ENCODE peak calls at places on chromosomes 16 and 17, in five cellular contexts. One of them, this sample, is unnamed.

GRCh38 chr17:27578718-27579085 is 52.3 kb upstream of the LGALS9 start:
- DNase-seq in dorsolateral prefrontal cortex: no peak
- DNase-seq in NCI-H1417: no peak
- DNase-seq in activated CD8-positive, alpha-beta T cell treated with anti-CD3 and anti-CD28 coated beads for 36 hours: peak; percentile 92
- DNase-seq in AG09319: no peak
- DNase-seq in this sample: no peak

GRCh38 chr17:28416703-28417311 is 10.8 kb upstream of the SLC46A1 start:
- DNase-seq in dorsolateral prefrontal cortex: no peak
- DNase-seq in NCI-H1417: peak; percentile 47
- DNase-seq in activated CD8-positive, alpha-beta T cell treated with anti-CD3 and anti-CD28 coated beads for 36 hours: peak; percentile 72
- DNase-seq in AG09319: no peak
- DNase-seq in this sample: peak; percentile 46

GRCh38 chr17:40932608-40933007 is 4.8 kb downstream of the KRT23 start:
- DNase-seq in dorsolateral prefrontal cortex: no peak
- DNase-seq in NCI-H1417: no peak
- DNase-seq in activated CD8-positive, alpha-beta T cell treated with anti-CD3 and anti-CD28 coated beads for 36 hours: no peak
- DNase-seq in AG09319: no peak
- DNase-seq in this sample: no peak

GRCh38 chr16:86428729-86429472 is 81.4 kb upstream of the FOXF1 start:
- DNase-seq in dorsolateral prefrontal cortex: no peak
- DNase-seq in NCI-H1417: no peak
- DNase-seq in activated CD8-positive, alpha-beta T cell treated with anti-CD3 and anti-CD28 coated beads for 36 hours: no peak
- DNase-seq in AG09319: no peak
- DNase-seq in this sample: no peak

GRCh38 chr17:29124931-29125270 is 55.3 kb downstream of the MYO18A start:
- DNase-seq in dorsolateral prefrontal cortex: no peak
- DNase-seq in NCI-H1417: no peak
- DNase-seq in activated CD8-positive, alpha-beta T cell treated with anti-CD3 and anti-CD28 coated beads for 36 hours: no peak
- DNase-seq in AG09319: no peak
- DNase-seq in this sample: no peak

GRCh38 chr16:9846362-9847099 is 335.7 kb downstream of the GRIN2A start:
- DNase-seq in dorsolateral prefrontal cortex: no peak
- DNase-seq in NCI-H1417: no peak
- DNase-seq in activated CD8-positive, alpha-beta T cell treated with anti-CD3 and anti-CD28 coated beads for 36 hours: no peak
- DNase-seq in AG09319: no peak
- DNase-seq in this sample: no peak

GRCh38 chr17:45311762-45312476 is 4.9 kb downstream of the MAP3K14 start:
- DNase-seq in dorsolateral prefrontal cortex: no peak
- DNase-seq in NCI-H1417: no peak
- DNase-seq in activated CD8-positive, alpha-beta T cell treated with anti-CD3 and anti-CD28 coated beads for 36 hours: peak; percentile 96
- DNase-seq in AG09319: no peak
- DNase-seq in this sample: peak; percentile 52

GRCh38 chr16:88790312-88791150 is 5.5 kb upstream of the PIEZO1 start:
- DNase-seq in dorsolateral prefrontal cortex: no peak
- DNase-seq in NCI-H1417: peak; percentile 37
- DNase-seq in activated CD8-positive, alpha-beta T cell treated with anti-CD3 and anti-CD28 coated beads for 36 hours: peak; percentile 84
- DNase-seq in AG09319: no peak
- DNase-seq in this sample: no peak

GRCh38 chr16:50245417-50246298 is 20.7 kb upstream of the ADCY7 start:
- DNase-seq in dorsolateral prefrontal cortex: no peak
- DNase-seq in NCI-H1417: peak; percentile 21
- DNase-seq in activated CD8-positive, alpha-beta T cell treated with anti-CD3 and anti-CD28 coated beads for 36 hours: peak; percentile 92
- DNase-seq in AG09319: no peak
- DNase-seq in this sample: peak; percentile 46

GRCh38 chr17:33520404-33521032 is 227.4 kb upstream of the ASIC2 start:
- DNase-seq in dorsolateral prefrontal cortex: no peak
- DNase-seq in NCI-H1417: peak; percentile 3
- DNase-seq in activated CD8-positive, alpha-beta T cell treated with anti-CD3 and anti-CD28 coated beads for 36 hours: peak; percentile 71
- DNase-seq in AG09319: no peak
- DNase-seq in this sample: no peak

GRCh38 chr17:51802544-51802943 is 356.0 kb downstream of the CA10 start:
- DNase-seq in dorsolateral prefrontal cortex: no peak
- DNase-seq in NCI-H1417: no peak
- DNase-seq in activated CD8-positive, alpha-beta T cell treated with anti-CD3 and anti-CD28 coated beads for 36 hours: no peak
- DNase-seq in AG09319: no peak
- DNase-seq in this sample: no peak

GRCh38 chr16:85253127-85253941 is 141.1 kb upstream of the CIBAR2 start:
- DNase-seq in dorsolateral prefrontal cortex: no peak
- DNase-seq in NCI-H1417: no peak
- DNase-seq in activated CD8-positive, alpha-beta T cell treated with anti-CD3 and anti-CD28 coated beads for 36 hours: peak; percentile 72
- DNase-seq in AG09319: no peak
- DNase-seq in this sample: peak; percentile 58

GRCh38 chr17:31444026-31444425 is 52.6 kb downstream of the RAB11FIP4 start:
- DNase-seq in dorsolateral prefrontal cortex: no peak
- DNase-seq in NCI-H1417: no peak
- DNase-seq in activated CD8-positive, alpha-beta T cell treated with anti-CD3 and anti-CD28 coated beads for 36 hours: no peak
- DNase-seq in AG09319: no peak
- DNase-seq in this sample: no peak

GRCh38 chr16:55297910-55298175 is 26.2 kb upstream of the IRX6 start:
- DNase-seq in dorsolateral prefrontal cortex: no peak
- DNase-seq in NCI-H1417: no peak
- DNase-seq in activated CD8-positive, alpha-beta T cell treated with anti-CD3 and anti-CD28 coated beads for 36 hours: no peak
- DNase-seq in AG09319: no peak
- DNase-seq in this sample: no peak

This sample was measured in effector memory CD8-positive, alpha-beta T cell.